ENCODE peak calls at places on chromosomes 13 and 19, in seven cellular contexts. I, U, N, Y, C, D and A are unnamed samples.

GRCh38 chr19:49631279-49631588 is 8.7 kb downstream of the RRAS start:
- DNase-seq in C (no peak), U (no peak), I (no peak), Y (no peak), D (no peak), N (no peak), A (no peak)

GRCh38 chr13:27505792-27506191 is 55.4 kb upstream of the MTIF3 start:
- DNase-seq in U (no peak), D (no peak), I (no peak), N (no peak), Y (no peak), C (no peak), A (no peak)

GRCh38 chr13:101916108-101916757 is 463.8 kb downstream of the ITGBL1 start:
- DNase-seq in I (peak), Y (no peak), U (no peak), D (no peak), C (peak), N (no peak), A (no peak)

GRCh38 chr13:44903596-44903995 is 85.7 kb downstream of the NUFIP1 start:
- DNase-seq in C (peak), Y (peak), U (no peak), D (no peak), N (peak), I (peak), A (no peak)

GRCh38 chr13:51619614-51620013 is 35.4 kb downstream of the WDFY2 start:
- DNase-seq in I (no peak), D (no peak), C (no peak), U (peak), N (no peak), Y (no peak), A (no peak)

GRCh38 chr19:48989701-48990291 is 3.3 kb downstream of the GYS1 start:
- DNase-seq in D (no peak), U (no peak), C (no peak), N (no peak), Y (no peak), I (no peak), A (no peak)

GRCh38 chr19:41753936-41754529 is 1.3 kb upstream of the CEACAM6 start:
- DNase-seq in N (peak), Y (no peak), I (no peak), C (no peak), D (no peak), U (peak), A (peak)

GRCh38 chr13:96710166-96710866 is 284.0 kb downstream of the OXGR1 start:
- DNase-seq in D (no peak), U (no peak), N (no peak), I (no peak), C (no peak), Y (no peak), A (no peak)